ENCODE peak calls at places on chromosomes 12 and 14, in seven cellular contexts. L, H, R, D, G, O and U are unnamed samples.

GRCh38 chr14:58697927-58698641 is 60.3 kb downstream of the DACT1 start:
- DNase-seq in G (no peak), O (no peak), D (no peak), L (no peak), R (no peak), H (no peak), U (no peak)

GRCh38 chr12:117797202-117797601 is 171.6 kb downstream of the KSR2 start:
- DNase-seq in G (no peak), L (no peak), O (no peak), D (no peak), R (no peak), H (no peak), U (no peak)

GRCh38 chr12:46523446-46523845 is 150.9 kb upstream of the SLC38A2 start:
- DNase-seq in L (no peak), R (no peak), G (no peak), D (no peak), O (peak), H (no peak), U (no peak)

GRCh38 chr12:53999596-54000104 is 311 bp upstream of the HOXC9 start:
- DNase-seq in H (peak), D (peak), R (no peak), G (no peak), L (no peak), O (peak), U (peak)

GRCh38 chr12:109883429-109883828 is 3.1 kb upstream of the GLTP start:
- DNase-seq in D (no peak), R (no peak), L (no peak), O (no peak), G (no peak), H (no peak), U (no peak)

GRCh38 chr14:90514015-90514398 is 117.2 kb downstream of the CALM1 start:
- DNase-seq in L (no peak), D (no peak), H (no peak), O (no peak), R (no peak), G (no peak), U (no peak)

GRCh38 chr14:60095781-60096450 is 4.2 kb downstream of the PCNX4 start:
- DNase-seq in O (peak), D (peak), R (no peak), L (no peak), H (peak), G (no peak), U (peak)

GRCh38 chr14:96888593-96888992 is 91.4 kb downstream of the VRK1 start:
- DNase-seq in H (no peak), O (no peak), R (no peak), L (no peak), D (no peak), G (no peak), U (no peak)

GRCh38 chr12:11622774-11623375 is 26.6 kb upstream of the ETV6 start:
- DNase-seq in O (no peak), R (no peak), D (no peak), L (no peak), G (no peak), H (no peak), U (peak)
- TF ChIP-seq CTCF in O (peak), R (no peak), D (peak), L (no peak), G (peak), H (peak), U (peak)

DNA sequence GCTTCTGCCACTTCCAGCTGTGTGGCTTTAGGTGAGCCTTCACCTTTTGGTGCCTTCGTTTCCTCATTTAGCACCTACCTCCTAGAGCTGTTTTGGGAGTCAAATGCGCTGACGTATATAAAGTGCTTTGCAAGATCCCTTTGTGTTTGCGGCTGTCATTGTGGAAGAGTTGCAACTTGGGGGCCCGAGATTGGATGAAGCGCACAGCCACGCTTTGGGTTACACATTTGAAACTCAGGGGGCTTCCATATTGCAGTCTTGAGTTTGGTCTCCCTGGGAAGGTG is 631 bp upstream of the ARL6IP4 start:
- DNase-seq in O (no peak), D (no peak), H (peak), G (no peak), R (no peak), L (no peak), U (peak)
- TF ChIP-seq CTCF in O (no peak), D (no peak), H (no peak), G (no peak), R (no peak), L (no peak), U (no peak)

GRCh38 chr14:102209224-102209966 is 69.7 kb downstream of the WDR20 start:
- DNase-seq in H (peak), G (peak), D (peak), L (no peak), R (no peak), O (peak), U (peak)
- TF ChIP-seq CTCF in H (peak), G (peak), D (peak), L (no peak), R (peak), O (peak), U (peak)

DNA sequence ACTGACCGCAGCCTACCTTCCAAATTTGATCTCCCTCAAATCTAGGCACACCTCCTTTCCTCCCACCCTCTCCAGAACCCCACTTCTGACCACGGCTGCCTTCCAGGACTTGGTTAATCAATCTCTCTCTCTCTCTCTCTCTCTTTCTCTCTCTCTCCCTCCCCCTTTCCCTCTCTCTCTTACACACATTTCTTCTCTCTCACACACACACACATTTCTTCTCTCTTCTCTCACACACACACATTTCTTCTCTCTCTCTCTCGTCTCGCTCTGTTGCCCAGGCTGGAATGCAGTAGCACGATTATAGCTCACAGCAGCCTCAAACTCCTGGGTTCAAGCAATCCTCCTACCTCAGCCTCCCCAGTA is 521 bp upstream of the GMFB start:
- DNase-seq in G (no peak), D (no peak), R (no peak), H (no peak), O (no peak), L (no peak), U (no peak)
- TF ChIP-seq CTCF in G (no peak), D (no peak), R (no peak), H (no peak), O (no peak), L (no peak), U (no peak)

GRCh38 chr14:43697003-43697402 is 810.1 kb downstream of the FSCB start:
- DNase-seq in H (no peak), O (no peak), R (no peak), G (no peak), D (no peak), L (no peak), U (no peak)
- TF ChIP-seq CTCF in H (no peak), O (no peak), R (no peak), G (no peak), D (no peak), L (no peak), U (no peak)

DNA sequence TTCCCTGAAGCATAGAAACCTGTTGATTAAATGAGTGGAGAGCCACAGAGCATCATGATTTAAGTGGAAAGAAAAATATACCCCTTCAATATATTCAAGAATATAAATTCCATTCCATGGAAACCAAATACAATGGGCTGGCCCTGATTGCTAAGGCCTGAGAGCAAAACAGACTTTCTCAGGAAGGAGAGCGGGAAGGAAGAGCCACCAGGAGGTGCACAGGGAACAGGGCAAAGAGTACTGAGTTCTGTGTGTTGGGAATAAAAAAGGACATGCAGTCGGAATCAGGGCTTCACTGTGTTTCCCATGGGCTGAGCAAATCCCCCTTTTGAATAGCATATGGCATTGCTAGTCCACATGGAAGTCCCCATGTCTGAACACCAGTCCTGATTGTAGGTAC is 69.7 kb upstream of the PLEKHG3 start:
- DNase-seq in O (no peak), R (no peak), H (no peak), D (no peak), G (no peak), L (no peak), U (no peak)
- TF ChIP-seq CTCF in O (no peak), R (no peak), H (no peak), D (no peak), G (no peak), L (no peak), U (peak)

DNA sequence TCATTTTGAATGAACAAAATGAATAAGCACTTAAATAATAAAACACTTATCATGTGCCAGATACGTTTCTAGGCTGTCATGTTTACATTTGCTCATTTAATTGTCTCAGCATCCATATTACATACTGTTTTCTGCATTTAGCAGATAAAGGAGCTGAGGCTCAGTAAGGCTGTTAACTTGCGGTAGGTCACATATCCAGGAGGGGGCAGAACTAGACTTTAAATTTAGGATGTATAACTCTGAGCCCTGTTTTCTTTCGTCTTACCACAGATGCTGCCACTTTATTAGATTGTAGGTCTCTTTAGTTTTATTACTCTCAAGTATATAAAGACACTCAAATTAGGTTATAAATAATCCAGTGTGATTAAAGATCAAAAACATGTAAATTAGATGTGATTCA is 17.7 kb downstream of the IRAK4 start:
- DNase-seq in R (no peak), L (no peak), H (peak), D (no peak), G (no peak), O (peak), U (peak)
- TF ChIP-seq CTCF in R (peak), L (no peak), H (peak), D (peak), G (no peak), O (peak), U (peak)

DNA sequence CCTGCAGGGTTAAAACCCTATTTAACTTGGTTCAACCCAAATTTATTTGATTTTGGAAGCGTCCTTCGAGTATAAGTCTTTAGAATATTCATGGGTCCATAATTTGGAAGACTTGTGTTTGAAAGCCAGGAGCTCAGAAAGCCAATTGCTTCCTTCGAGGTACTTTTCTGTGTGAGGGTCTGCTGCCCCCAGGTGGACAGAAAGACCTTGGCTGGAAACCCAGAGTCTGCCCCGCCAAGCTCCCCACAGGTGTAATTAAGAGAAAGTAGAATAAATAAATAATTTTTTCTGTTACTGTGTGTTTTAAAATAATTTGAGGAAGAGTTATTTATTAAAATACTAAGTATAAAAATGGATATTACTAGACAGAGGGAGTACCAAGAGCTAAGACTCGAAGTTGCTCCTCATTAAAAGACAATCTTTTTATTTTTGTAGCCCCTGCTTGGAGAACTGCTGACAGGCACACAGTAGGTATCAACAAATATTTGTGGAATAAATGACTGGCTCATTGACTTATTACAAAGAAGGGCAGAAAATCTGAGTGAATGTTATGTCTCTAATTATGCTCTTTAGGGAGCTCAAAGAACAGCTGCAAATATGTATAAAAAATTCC is 105.8 kb downstream of the PAH start:
- DNase-seq in L (no peak), R (no peak), D (no peak), H (peak), O (no peak), G (no peak), U (peak)
- TF ChIP-seq CTCF in L (no peak), R (peak), D (peak), H (peak), O (peak), G (peak), U (peak)

GRCh38 chr12:73159952-73160351 is 887.8 kb downstream of the TRHDE start:
- DNase-seq in R (no peak), O (no peak), G (no peak), H (no peak), L (no peak), D (no peak), U (no peak)
- TF ChIP-seq CTCF in R (no peak), O (no peak), G (no peak), H (no peak), L (no peak), D (no peak), U (no peak)